ENCODE peak calls at places on chromosomes 16 and 17, in five cellular contexts. C is central memory CD4-positive, alpha-beta T cell; S is HAP-1; W is Kasumi-1; O is stimulated activated CD4-positive, alpha-beta T cell treated with anti-CD3 and anti-CD28 coated beads, TNF-alpha, amount 100 ng/mL, for 1 hour. Y is an unnamed sample.

GRCh38 chr17:57532556-57532955 is 212.5 kb downstream of the CCDC182 start:
- DNase-seq in C (no peak), S (no peak), W (no peak), O (no peak), Y (no peak)

GRCh38 chr17:78734841-78735641 is 47.0 kb downstream of the CYTH1 start:
- DNase-seq in C (no peak), S (no peak), W (no peak), O (no peak), Y (no peak)

GRCh38 chr16:4882261-4882632 is 35.0 kb downstream of the UBN1 start:
- DNase-seq in C (no peak), S (no peak), W (no peak), O (no peak), Y (no peak)

GRCh38 chr16:70715113-70715711 is 29.4 kb upstream of the MTSS2 start:
- DNase-seq in C (no peak), S (no peak), W (no peak), O (no peak), Y (peak)

GRCh38 chr17:301681-302299 is 50.8 kb downstream of the RPH3AL start:
- DNase-seq in C (no peak), S (no peak), W (no peak), O (no peak), Y (no peak)

GRCh38 chr16:20866161-20866772 is 33.9 kb downstream of the DCUN1D3 start:
- DNase-seq in C (no peak), S (peak), W (no peak), O (no peak), Y (no peak)

GRCh38 chr16:73170587-73170986 is 122.7 kb upstream of the ZFHX3 start:
- DNase-seq in C (no peak), S (peak), W (no peak), O (no peak), Y (no peak)

GRCh38 chr16:4272114-4272954 is 489 bp downstream of the TFAP4 start:
- DNase-seq in C (peak), S (peak), W (peak), O (no peak), Y (peak)

GRCh38 chr17:488993-489757 is 136.6 kb upstream of the RPH3AL start:
- DNase-seq in C (peak), S (peak), W (no peak), O (no peak), Y (no peak)